ENCODE peak calls at places on chromosomes 5 and 9, in four cellular contexts. U, M, C and D are unnamed samples.

GRCh38 chr9:85114799-85115198 is 445.3 kb downstream of the NTRK2 start:
- DNase-seq in U (no peak), M (no peak), C (no peak), D (no peak)

GRCh38 chr5:134289509-134290113 is 63.7 kb upstream of the PPP2CA start:
- DNase-seq in C (peak), M (peak), U (peak), D (peak)

GRCh38 chr5:61229416-61229815 is 67.1 kb upstream of the SMIM15 start:
- DNase-seq in C (no peak), M (no peak), U (no peak), D (peak)

GRCh38 chr9:126860757-126861466 is 473 bp downstream of the ZBTB34 start:
- DNase-seq in M (peak), U (no peak), C (no peak), D (no peak)

GRCh38 chr9:126675147-126675467 is 61.4 kb downstream of the LMX1B start:
- DNase-seq in M (no peak), U (no peak), C (no peak), D (no peak)

GRCh38 chr9:125889524-125890473 is 142.6 kb downstream of the PBX3 start:
- DNase-seq in M (peak), C (peak), U (no peak), D (peak)

GRCh38 chr5:113608113-113608551 is 94.6 kb downstream of the YTHDC2 start:
- DNase-seq in U (no peak), M (peak), C (no peak), D (no peak)

GRCh38 chr5:55821731-55822512 is 29.2 kb upstream of the IL31RA start:
- DNase-seq in C (peak), M (peak), U (peak), D (peak)

GRCh38 chr9:68931821-68932220 is 82.1 kb downstream of the PRKACG start:
- DNase-seq in U (no peak), C (no peak), M (no peak), D (no peak)

GRCh38 chr5:145118109-145118508 is 717.0 kb downstream of the PRELID2 start:
- DNase-seq in C (no peak), M (peak), U (no peak), D (no peak)

GRCh38 chr9:21491742-21492141 is 9.6 kb upstream of the IFNE start:
- DNase-seq in U (no peak), M (no peak), C (no peak), D (peak)

GRCh38 chr5:135706474-135706873 is 127.7 kb upstream of the CXCL14 start:
- DNase-seq in U (no peak), M (no peak), C (no peak), D (no peak)

GRCh38 chr9:133526721-133527321 is 2.1 kb upstream of the MYMK start:
- DNase-seq in C (no peak), M (no peak), U (no peak), D (peak)

GRCh38 chr5:174097486-174098185 is 52.1 kb downstream of the NSG2 start:
- DNase-seq in C (no peak), U (no peak), M (no peak), D (no peak)

GRCh38 chr5:6601271-6601670 is 31.6 kb downstream of the NSUN2 start:
- DNase-seq in M (no peak), U (no peak), C (no peak), D (no peak)

DNA sequence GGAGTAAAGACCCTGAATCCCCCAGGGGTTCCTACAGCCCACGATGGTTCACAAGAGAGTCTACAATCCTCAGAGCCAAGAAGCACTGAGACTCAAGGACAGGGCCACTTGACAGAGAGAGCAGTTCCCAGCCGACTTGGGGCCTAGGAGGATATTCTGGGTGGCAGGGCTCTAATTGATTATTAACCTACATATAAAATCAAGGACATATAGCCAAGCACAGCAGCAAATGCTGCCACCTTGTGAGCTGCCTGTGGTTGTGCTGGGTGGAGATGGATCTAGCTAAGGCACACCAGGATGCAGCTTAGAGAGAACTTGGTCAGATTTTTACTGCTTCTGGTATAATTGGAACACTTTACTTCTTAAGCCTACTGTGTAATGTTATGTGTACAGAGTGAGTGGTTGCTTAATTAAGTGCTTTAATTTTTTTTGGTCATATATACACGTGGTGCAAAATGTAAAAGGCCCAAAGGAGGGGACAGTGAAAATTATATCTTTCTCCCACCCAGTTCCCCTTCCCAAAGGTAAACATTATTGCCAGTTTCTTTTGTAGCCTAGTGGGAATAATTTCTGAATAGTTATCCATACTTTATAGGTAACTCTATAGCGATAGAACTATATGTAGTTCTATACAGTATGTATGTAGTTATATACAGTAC is 78.8 kb downstream of the F2RL2 start:
- DNase-seq in U (peak), C (no peak), M (peak), D (peak)
- TF ChIP-seq CTCF in U (peak), C (no peak), M (peak), D (peak)

GRCh38 chr9:82893549-82893948 is 169.4 kb downstream of the RASEF start:
- DNase-seq in U (no peak), C (no peak), M (no peak), D (no peak)

GRCh38 chr9:82894961-82895902 is 167.7 kb downstream of the RASEF start:
- DNase-seq in M (no peak), C (no peak), U (no peak), D (no peak)

GRCh38 chr9:82891321-82891720 is 171.6 kb downstream of the RASEF start:
- DNase-seq in U (no peak), C (no peak), M (no peak), D (no peak)

GRCh38 chr9:82890401-82890800 is 172.5 kb downstream of the RASEF start:
- DNase-seq in U (no peak), M (no peak), C (no peak), D (no peak)

DNA sequence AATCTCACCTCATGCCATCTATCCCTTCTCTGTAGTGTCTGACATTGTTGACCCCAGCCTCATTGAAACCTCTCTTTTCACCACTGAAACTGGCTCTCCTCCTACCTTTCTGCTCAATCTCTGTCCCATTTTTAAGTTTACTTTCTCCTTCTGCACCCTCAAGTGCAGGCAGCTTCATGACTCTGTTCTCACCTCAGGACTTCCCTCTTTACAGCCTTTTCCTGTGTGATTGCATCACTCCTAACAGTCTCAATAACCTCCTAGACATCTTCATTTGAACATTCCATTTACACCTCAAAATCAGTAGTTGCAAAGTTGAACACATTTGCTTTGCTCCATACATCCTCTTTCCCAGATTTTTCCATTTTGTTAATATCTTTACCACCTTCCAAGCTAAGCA is 172.1 kb downstream of the RASEF start:
- DNase-seq in U (no peak), M (no peak), C (no peak), D (no peak)
- H3K4me3 ChIP-seq in U (no peak), M (no peak), C (no peak), D (no peak)

GRCh38 chr5:127796207-127796606 is 93.0 kb downstream of the CCDC192 start:
- DNase-seq in U (no peak), M (no peak), C (no peak), D (no peak)

GRCh38 chr5:127799293-127799905 is 96.2 kb downstream of the CCDC192 start:
- DNase-seq in C (no peak), M (no peak), U (no peak), D (no peak)

GRCh38 chr5:127793052-127793451 is 89.9 kb downstream of the CCDC192 start:
- DNase-seq in M (no peak), C (no peak), U (no peak), D (no peak)

GRCh38 chr5:127791439-127791838 is 88.2 kb downstream of the CCDC192 start:
- DNase-seq in M (no peak), U (no peak), C (no peak), D (no peak)

GRCh38 chr5:127793879-127794278 is 90.7 kb downstream of the CCDC192 start:
- DNase-seq in M (no peak), U (no peak), C (no peak), D (no peak)
- TF ChIP-seq CTCF in M (no peak), U (no peak), C (no peak), D (no peak)

GRCh38 chr9:70901741-70902140 is 219.7 kb downstream of the TRPM3 start:
- DNase-seq in M (peak), C (no peak), U (no peak), D (no peak)
- H3K4me3 ChIP-seq in M (no peak), C (no peak), U (no peak), D (no peak)

GRCh38 chr5:31209341-31209740 is 15.9 kb downstream of the CDH6 start:
- DNase-seq in M (no peak), C (no peak), U (no peak), D (no peak)
- TF ChIP-seq CTCF in M (no peak), C (no peak), U (no peak), D (no peak)